ENCODE peak calls at places on chromosome 22, in ten cellular contexts. W is K562, R is pancreas, L is BE2C, J is uterus, U is epithelial cell of esophagus, H is PC-3, F is neural progenitor cell, I is left ventricle myocardium inferior, T is fibroblast of lung. S is an unnamed sample.
A peak's percentile ranks its signal among the peaks of the same experiment; 100 is the strongest.

GRCh38 chr22:46012881-46013281 is 35.9 kb upstream of the WNT7B start:
- DNase-seq in U (no peak), L (no peak), J (no peak), H (no peak), R (peak; percentile 85), I (peak; percentile 19), T (no peak), F (no peak), W (no peak), S (no peak)

GRCh38 chr22:50529416-50530279 is at the start of gene TYMP:
- DNase-seq in W (no peak), T (no peak), F (peak; percentile 44), U (peak; percentile 83), R (peak; percentile 88), J (peak; percentile 52), I (peak; percentile 82), H (peak; percentile 40), L (no peak), S (peak; percentile 93)

GRCh38 chr22:35835267-35835997 is 117.8 kb downstream of the APOL5 start:
- DNase-seq in I (no peak), T (no peak), H (peak; percentile 54), R (no peak), J (no peak), U (peak; percentile 70), W (no peak), F (no peak), L (no peak), S (no peak)

GRCh38 chr22:44753189-44754042 is 1.0 kb downstream of the ARHGAP8 start:
- DNase-seq in U (peak; percentile 71), I (no peak), L (no peak), H (peak; percentile 67), T (peak; percentile 64), R (no peak), J (no peak), W (no peak), F (no peak), S (no peak)

GRCh38 chr22:49142281-49142680 is 685.4 kb downstream of the BRD1 start:
- DNase-seq in L (no peak), I (no peak), U (no peak), W (no peak), T (no peak), R (no peak), J (no peak), F (no peak), H (no peak), S (no peak)

GRCh38 chr22:45007946-45008852 is 1.6 kb downstream of the PHF21B start:
- DNase-seq in T (peak; percentile 12), R (no peak), J (no peak), F (peak; percentile 89), L (peak; percentile 48), H (no peak), W (peak; percentile 28), I (no peak), U (peak; percentile 32), S (no peak)

GRCh38 chr22:41762980-41763779 is 37.3 kb upstream of the CCDC134 start:
- DNase-seq in W (peak; percentile 25), U (peak; percentile 82), J (no peak), F (peak; percentile 91), L (peak; percentile 46), H (peak; percentile 5), T (peak; percentile 11), I (no peak), R (no peak), S (peak; percentile 84)

GRCh38 chr22:39940757-39941305 is 19.4 kb upstream of the TMA7B start:
- DNase-seq in L (no peak), F (no peak), J (no peak), W (no peak), R (no peak), I (no peak), U (peak; percentile 14), T (peak; percentile 12), H (no peak), S (peak; percentile 38)

GRCh38 chr22:49938565-49939136 is 20.2 kb downstream of the CRELD2 start:
- DNase-seq in W (no peak), U (no peak), L (no peak), H (no peak), F (no peak), R (peak; percentile 73), I (no peak), J (no peak), T (no peak), S (no peak)

GRCh38 chr22:17085277-17086091 is 684 bp downstream of the IL17RA start:
- DNase-seq in F (peak; percentile 48), W (no peak), H (peak; percentile 6), U (peak; percentile 35), J (peak; percentile 30), R (peak; percentile 82), I (peak; percentile 48), L (no peak), T (peak; percentile 4), S (peak; percentile 32)

GRCh38 chr22:47605886-47606285 is 843.4 kb downstream of the TBC1D22A start:
- DNase-seq in T (no peak), L (no peak), F (no peak), J (no peak), W (no peak), I (no peak), R (no peak), U (no peak), H (no peak), S (no peak)

GRCh38 chr22:39383841-39384625 is 15.5 kb upstream of the TAB1 start:
- DNase-seq in L (no peak), F (no peak), R (peak; percentile 36), H (no peak), T (no peak), J (no peak), I (no peak), U (peak; percentile 29), W (no peak), S (no peak)

GRCh38 chr22:17842386-17842785 is 68.1 kb upstream of the BID start:
- DNase-seq in J (peak; percentile 81), U (no peak), T (no peak), F (no peak), L (peak; percentile 36), I (no peak), H (no peak), W (no peak), R (peak; percentile 64), S (no peak)

GRCh38 chr22:40027191-40028097 is 32.7 kb downstream of the FAM83F start:
- DNase-seq in W (no peak), J (no peak), I (no peak), L (no peak), T (no peak), U (no peak), R (no peak), H (no peak), F (peak; percentile 0), S (no peak)

GRCh38 chr22:43388420-43388851 is 23.4 kb upstream of the MPPED1 start:
- DNase-seq in L (peak; percentile 83), H (peak; percentile 72), F (peak; percentile 86), W (peak; percentile 72), U (peak; percentile 64), T (peak; percentile 51), J (peak; percentile 51), R (peak; percentile 91), I (peak; percentile 65), S (peak; percentile 78)

GRCh38 chr22:17910561-17911311 is 113.6 kb downstream of the MICAL3 start:
- DNase-seq in F (peak; percentile 71), I (peak; percentile 78), J (peak; percentile 75), R (no peak), H (peak; percentile 35), U (peak; percentile 77), W (peak; percentile 38), T (peak; percentile 88), L (peak; percentile 66), S (no peak)

GRCh38 chr22:19495562-19496323 is 16.0 kb downstream of the CDC45 start:
- DNase-seq in W (no peak), L (no peak), I (no peak), H (peak; percentile 22), U (peak; percentile 55), T (peak; percentile 57), F (no peak), R (no peak), J (no peak), S (no peak)
- TF ChIP-seq CTCF in W (no peak), L (peak; percentile 38), I (peak; percentile 49), H (peak; percentile 45), U (peak; percentile 39), T (no peak), F (no peak), R (no peak), J (no peak), S (no peak)

DNA sequence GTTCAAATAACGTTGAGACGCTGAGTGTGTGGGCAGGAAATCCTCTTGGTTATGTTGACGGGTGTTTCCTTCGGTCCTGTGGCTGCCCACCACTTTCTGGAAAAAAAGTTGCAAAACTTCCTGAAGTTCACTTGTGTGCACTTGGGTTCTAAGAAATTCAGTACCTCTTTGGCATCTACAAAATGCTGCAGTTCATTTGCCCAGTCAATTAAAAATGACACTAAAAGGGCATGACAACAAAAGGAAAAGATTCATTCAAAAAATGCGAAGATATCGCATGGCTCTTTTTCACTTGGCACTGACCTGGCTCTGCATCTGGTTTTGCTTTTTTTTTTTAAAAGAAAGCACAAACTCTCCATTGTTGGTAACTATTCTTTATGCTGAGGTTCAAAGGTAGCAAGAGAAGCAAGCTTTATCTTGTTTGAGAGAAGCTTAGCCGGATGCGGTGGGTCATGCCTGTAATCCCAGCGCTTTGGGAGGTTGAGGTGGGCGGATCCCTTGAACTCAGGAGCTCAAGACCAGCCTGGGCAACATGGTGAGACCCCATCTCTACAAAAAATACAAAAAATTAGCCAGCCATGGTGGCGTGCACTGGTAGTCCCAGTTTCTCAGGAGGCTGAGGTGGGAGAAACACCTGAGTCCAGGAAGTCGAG is 10.6 kb upstream of the XBP1 start:
- DNase-seq in F (no peak), I (no peak), T (no peak), J (peak; percentile 32), U (no peak), H (no peak), L (no peak), R (no peak), W (no peak), S (no peak)
- H3K4me3 ChIP-seq in F (no peak overlapping the region), I (no peak overlapping the region), T (no peak overlapping the region), J (no peak overlapping the region), U (no peak overlapping the region), H (no peak overlapping the region), L (no peak overlapping the region), R (no peak overlapping the region), W (no peak overlapping the region), S (no peak overlapping the region)

DNA sequence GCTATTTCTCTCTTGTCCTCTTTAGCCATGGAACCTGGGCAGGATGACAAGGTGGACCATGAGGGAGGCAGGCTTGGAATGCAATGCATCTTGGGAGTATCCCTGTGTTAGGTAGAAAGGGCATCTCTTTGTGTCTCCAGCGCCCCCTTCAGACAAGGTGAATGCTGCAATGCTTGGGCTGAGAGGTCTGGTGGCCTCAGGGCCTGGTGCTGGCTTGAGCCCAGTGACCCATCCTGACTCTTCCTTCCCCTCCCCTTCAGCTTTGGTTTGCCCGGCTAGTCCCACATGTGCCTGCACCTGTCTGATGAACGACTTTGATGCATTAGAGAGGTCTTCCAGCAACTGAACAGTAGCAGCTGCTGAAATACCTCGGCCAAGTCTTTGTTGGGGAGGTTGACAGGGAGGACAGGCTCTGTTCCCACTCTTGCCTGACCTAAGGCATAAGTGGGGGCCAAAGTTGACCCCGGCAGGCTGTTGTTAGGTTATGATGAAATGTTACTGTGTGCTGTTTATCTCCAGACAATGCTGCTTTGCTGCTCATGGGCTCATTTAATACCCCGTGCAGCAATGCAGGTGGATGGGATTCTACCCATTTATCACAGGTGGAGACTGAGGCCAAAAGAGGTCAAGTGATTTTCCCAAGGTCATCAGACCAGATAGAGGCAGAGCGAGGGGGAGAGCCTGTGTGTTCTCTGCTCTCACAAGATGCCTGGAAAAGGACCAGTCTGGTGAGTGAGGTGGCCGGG is 22.5 kb downstream of the MYO18B start:
- DNase-seq in U (no peak), T (no peak), R (no peak), H (no peak), W (no peak), J (no peak), L (no peak), F (peak; percentile 47), I (no peak), S (no peak)
- TF ChIP-seq CTCF in U (no peak), T (peak; percentile 4), R (no peak), H (no peak), W (peak; percentile 17), J (no peak), L (peak; percentile 24), F (peak; percentile 43), I (no peak), S (no peak)

GRCh38 chr22:19056951-19057401 is 65.2 kb downstream of the DGCR2 start:
- DNase-seq in R (no peak), I (no peak), F (no peak), U (no peak), L (no peak), T (no peak), W (no peak), H (no peak), J (no peak), S (no peak)
- H3K4me3 ChIP-seq in R (no peak overlapping the region), I (no peak overlapping the region), F (no peak overlapping the region), U (no peak overlapping the region), L (no peak overlapping the region), T (no peak overlapping the region), W (no peak overlapping the region), H (no peak overlapping the region), J (no peak overlapping the region), S (no peak overlapping the region)